ENCODE peak calls at places on chromosome 16, in nine cellular contexts. One of them, this sample, is unnamed.

GRCh38 chr16:8972843-8973586 is 9.3 kb upstream of the USP7 start:
- DNase-seq in heart right ventricle: no peak
- DNase-seq in GM20000: no peak
- DNase-seq in GM23338: no peak
- DNase-seq in breast epithelium: no peak
- DNase-seq in neural crest cell: no peak
- DNase-seq in epithelial cell of esophagus: peak
- DNase-seq in left lung: no peak
- DNase-seq in activated CD8-positive, alpha-beta T cell treated with anti-CD3 and anti-CD28 coated beads for 36 hours: no peak
- DNase-seq in this sample: no peak

GRCh38 chr16:53372942-53373871 is 61.1 kb upstream of the RBL2 start:
- DNase-seq in epithelial cell of esophagus: peak
- DNase-seq in activated CD8-positive, alpha-beta T cell treated with anti-CD3 and anti-CD28 coated beads for 36 hours: peak
- DNase-seq in neural crest cell: no peak
- DNase-seq in GM20000: peak
- DNase-seq in GM23338: peak
- DNase-seq in breast epithelium: peak
- DNase-seq in heart right ventricle: peak
- DNase-seq in left lung: peak
- DNase-seq in this sample: peak

GRCh38 chr16:84583995-84584394 is 33.9 kb downstream of the COTL1 start:
- DNase-seq in GM20000: no peak
- DNase-seq in heart right ventricle: no peak
- DNase-seq in activated CD8-positive, alpha-beta T cell treated with anti-CD3 and anti-CD28 coated beads for 36 hours: no peak
- DNase-seq in epithelial cell of esophagus: no peak
- DNase-seq in GM23338: no peak
- DNase-seq in left lung: no peak
- DNase-seq in neural crest cell: no peak
- DNase-seq in breast epithelium: no peak
- DNase-seq in this sample: no peak

GRCh38 chr16:69481901-69482341 is 57.5 kb downstream of the CYB5B start:
- DNase-seq in GM20000: no peak
- DNase-seq in breast epithelium: peak
- DNase-seq in heart right ventricle: peak
- DNase-seq in neural crest cell: no peak
- DNase-seq in epithelial cell of esophagus: peak
- DNase-seq in activated CD8-positive, alpha-beta T cell treated with anti-CD3 and anti-CD28 coated beads for 36 hours: no peak
- DNase-seq in GM23338: peak
- DNase-seq in left lung: peak
- DNase-seq in this sample: peak

GRCh38 chr16:31876955-31877828 is 3.6 kb downstream of the ZNF267 start:
- DNase-seq in heart right ventricle: no peak
- DNase-seq in breast epithelium: no peak
- DNase-seq in GM20000: peak
- DNase-seq in neural crest cell: no peak
- DNase-seq in epithelial cell of esophagus: peak
- DNase-seq in activated CD8-positive, alpha-beta T cell treated with anti-CD3 and anti-CD28 coated beads for 36 hours: peak
- DNase-seq in left lung: no peak
- DNase-seq in GM23338: no peak
- DNase-seq in this sample: no peak

GRCh38 chr16:4328580-4329353 is 12.9 kb downstream of the GLIS2 start:
- DNase-seq in left lung: no peak
- DNase-seq in epithelial cell of esophagus: no peak
- DNase-seq in breast epithelium: no peak
- DNase-seq in GM23338: no peak
- DNase-seq in neural crest cell: no peak
- DNase-seq in heart right ventricle: no peak
- DNase-seq in activated CD8-positive, alpha-beta T cell treated with anti-CD3 and anti-CD28 coated beads for 36 hours: no peak
- DNase-seq in GM20000: no peak
- DNase-seq in this sample: no peak

GRCh38 chr16:11254913-11255736 is 879 bp downstream of the SOCS1 start:
- DNase-seq in breast epithelium: peak
- DNase-seq in left lung: peak
- DNase-seq in neural crest cell: peak
- DNase-seq in heart right ventricle: no peak
- DNase-seq in GM20000: peak
- DNase-seq in activated CD8-positive, alpha-beta T cell treated with anti-CD3 and anti-CD28 coated beads for 36 hours: peak
- DNase-seq in epithelial cell of esophagus: peak
- DNase-seq in GM23338: no peak
- DNase-seq in this sample: peak

GRCh38 chr16:23905027-23905426 is 69.2 kb downstream of the PRKCB start:
- DNase-seq in neural crest cell: no peak
- DNase-seq in GM23338: peak
- DNase-seq in left lung: peak
- DNase-seq in activated CD8-positive, alpha-beta T cell treated with anti-CD3 and anti-CD28 coated beads for 36 hours: no peak
- DNase-seq in GM20000: no peak
- DNase-seq in heart right ventricle: no peak
- DNase-seq in breast epithelium: no peak
- DNase-seq in epithelial cell of esophagus: peak
- DNase-seq in this sample: peak

GRCh38 chr16:69326172-69326873 is 4.1 kb downstream of the PDF start:
- DNase-seq in heart right ventricle: no peak
- DNase-seq in GM23338: no peak
- DNase-seq in epithelial cell of esophagus: no peak
- DNase-seq in neural crest cell: no peak
- DNase-seq in activated CD8-positive, alpha-beta T cell treated with anti-CD3 and anti-CD28 coated beads for 36 hours: no peak
- DNase-seq in GM20000: no peak
- DNase-seq in left lung: no peak
- DNase-seq in breast epithelium: no peak
- DNase-seq in this sample: no peak

GRCh38 chr16:12341423-12341822 is 364.9 kb downstream of the SNX29 start:
- DNase-seq in heart right ventricle: no peak
- DNase-seq in activated CD8-positive, alpha-beta T cell treated with anti-CD3 and anti-CD28 coated beads for 36 hours: no peak
- DNase-seq in GM23338: no peak
- DNase-seq in breast epithelium: no peak
- DNase-seq in GM20000: no peak
- DNase-seq in neural crest cell: no peak
- DNase-seq in left lung: no peak
- DNase-seq in epithelial cell of esophagus: peak
- DNase-seq in this sample: no peak

GRCh38 chr16:31008154-31008950 is 2.1 kb downstream of the STX1B start:
- DNase-seq in neural crest cell: no peak
- DNase-seq in GM23338: no peak
- DNase-seq in GM20000: no peak
- DNase-seq in activated CD8-positive, alpha-beta T cell treated with anti-CD3 and anti-CD28 coated beads for 36 hours: no peak
- DNase-seq in breast epithelium: no peak
- DNase-seq in epithelial cell of esophagus: peak
- DNase-seq in heart right ventricle: no peak
- DNase-seq in left lung: no peak
- DNase-seq in this sample: no peak

GRCh38 chr16:53962041-53962440 is 258.1 kb downstream of the FTO start:
- DNase-seq in activated CD8-positive, alpha-beta T cell treated with anti-CD3 and anti-CD28 coated beads for 36 hours: no peak
- DNase-seq in neural crest cell: no peak
- DNase-seq in left lung: no peak
- DNase-seq in GM23338: no peak
- DNase-seq in epithelial cell of esophagus: no peak
- DNase-seq in heart right ventricle: no peak
- DNase-seq in GM20000: no peak
- DNase-seq in breast epithelium: no peak
- DNase-seq in this sample: no peak

GRCh38 chr16:15033309-15033707 is 22.6 kb downstream of the NTAN1 start:
- DNase-seq in breast epithelium: no peak
- DNase-seq in activated CD8-positive, alpha-beta T cell treated with anti-CD3 and anti-CD28 coated beads for 36 hours: no peak
- DNase-seq in GM23338: no peak
- DNase-seq in heart right ventricle: peak
- DNase-seq in GM20000: no peak
- DNase-seq in epithelial cell of esophagus: no peak
- DNase-seq in left lung: no peak
- DNase-seq in neural crest cell: no peak
- DNase-seq in this sample: no peak

GRCh38 chr16:29007865-29008593 is 23.2 kb downstream of the LAT start:
- DNase-seq in breast epithelium: no peak
- DNase-seq in epithelial cell of esophagus: peak
- DNase-seq in left lung: no peak
- DNase-seq in heart right ventricle: no peak
- DNase-seq in activated CD8-positive, alpha-beta T cell treated with anti-CD3 and anti-CD28 coated beads for 36 hours: peak
- DNase-seq in GM20000: no peak
- DNase-seq in GM23338: no peak
- DNase-seq in neural crest cell: no peak
- DNase-seq in this sample: no peak

GRCh38 chr16:19688396-19689024 is 29.5 kb downstream of the KNOP1 start:
- DNase-seq in GM20000: no peak
- DNase-seq in epithelial cell of esophagus: no peak
- DNase-seq in breast epithelium: no peak
- DNase-seq in GM23338: no peak
- DNase-seq in neural crest cell: no peak
- DNase-seq in heart right ventricle: no peak
- DNase-seq in activated CD8-positive, alpha-beta T cell treated with anti-CD3 and anti-CD28 coated beads for 36 hours: no peak
- DNase-seq in left lung: no peak
- DNase-seq in this sample: no peak

GRCh38 chr16:69344171-69344570 is 4.6 kb downstream of the NIP7 start:
- DNase-seq in activated CD8-positive, alpha-beta T cell treated with anti-CD3 and anti-CD28 coated beads for 36 hours: no peak
- DNase-seq in left lung: no peak
- DNase-seq in heart right ventricle: no peak
- DNase-seq in epithelial cell of esophagus: no peak
- DNase-seq in GM23338: no peak
- DNase-seq in neural crest cell: no peak
- DNase-seq in breast epithelium: no peak
- DNase-seq in GM20000: no peak
- DNase-seq in this sample: no peak

GRCh38 chr16:1429026-1429425 is 1.9 kb upstream of the PERCC1 start:
- DNase-seq in GM23338: no peak
- DNase-seq in breast epithelium: no peak
- DNase-seq in left lung: no peak
- DNase-seq in heart right ventricle: no peak
- DNase-seq in GM20000: no peak
- DNase-seq in activated CD8-positive, alpha-beta T cell treated with anti-CD3 and anti-CD28 coated beads for 36 hours: no peak
- DNase-seq in epithelial cell of esophagus: no peak
- DNase-seq in neural crest cell: no peak
- DNase-seq in this sample: no peak

GRCh38 chr16:1429631-1430030 is 1.2 kb upstream of the PERCC1 start:
- DNase-seq in breast epithelium: no peak
- DNase-seq in GM23338: no peak
- DNase-seq in GM20000: no peak
- DNase-seq in neural crest cell: no peak
- DNase-seq in heart right ventricle: no peak
- DNase-seq in activated CD8-positive, alpha-beta T cell treated with anti-CD3 and anti-CD28 coated beads for 36 hours: no peak
- DNase-seq in left lung: no peak
- DNase-seq in epithelial cell of esophagus: no peak
- DNase-seq in this sample: no peak

GRCh38 chr16:1426734-1427451 is 4.0 kb upstream of the PERCC1 start:
- DNase-seq in epithelial cell of esophagus: no peak
- DNase-seq in heart right ventricle: no peak
- DNase-seq in breast epithelium: no peak
- DNase-seq in neural crest cell: no peak
- DNase-seq in activated CD8-positive, alpha-beta T cell treated with anti-CD3 and anti-CD28 coated beads for 36 hours: no peak
- DNase-seq in GM20000: no peak
- DNase-seq in GM23338: peak
- DNase-seq in left lung: no peak
- DNase-seq in this sample: no peak

GRCh38 chr16:1427473-1428461 is 3.1 kb upstream of the PERCC1 start:
- DNase-seq in epithelial cell of esophagus: no peak
- DNase-seq in activated CD8-positive, alpha-beta T cell treated with anti-CD3 and anti-CD28 coated beads for 36 hours: no peak
- DNase-seq in left lung: no peak
- DNase-seq in GM23338: no peak
- DNase-seq in breast epithelium: no peak
- DNase-seq in GM20000: no peak
- DNase-seq in neural crest cell: no peak
- DNase-seq in heart right ventricle: no peak
- DNase-seq in this sample: no peak

GRCh38 chr16:1428511-1428910 is 2.4 kb upstream of the PERCC1 start:
- DNase-seq in GM20000: no peak
- DNase-seq in left lung: no peak
- DNase-seq in breast epithelium: peak
- DNase-seq in GM23338: peak
- DNase-seq in activated CD8-positive, alpha-beta T cell treated with anti-CD3 and anti-CD28 coated beads for 36 hours: peak
- DNase-seq in heart right ventricle: no peak
- DNase-seq in neural crest cell: no peak
- DNase-seq in epithelial cell of esophagus: no peak
- DNase-seq in this sample: no peak
- TF ChIP-seq CTCF in GM20000: no peak
- TF ChIP-seq CTCF in left lung: no peak
- TF ChIP-seq CTCF in breast epithelium: no peak
- TF ChIP-seq CTCF in GM23338: peak
- TF ChIP-seq CTCF in activated CD8-positive, alpha-beta T cell treated with anti-CD3 and anti-CD28 coated beads for 36 hours: peak
- TF ChIP-seq CTCF in heart right ventricle: peak
- TF ChIP-seq CTCF in neural crest cell: no peak
- TF ChIP-seq CTCF in epithelial cell of esophagus: peak
- TF ChIP-seq CTCF in this sample: no peak

DNA sequence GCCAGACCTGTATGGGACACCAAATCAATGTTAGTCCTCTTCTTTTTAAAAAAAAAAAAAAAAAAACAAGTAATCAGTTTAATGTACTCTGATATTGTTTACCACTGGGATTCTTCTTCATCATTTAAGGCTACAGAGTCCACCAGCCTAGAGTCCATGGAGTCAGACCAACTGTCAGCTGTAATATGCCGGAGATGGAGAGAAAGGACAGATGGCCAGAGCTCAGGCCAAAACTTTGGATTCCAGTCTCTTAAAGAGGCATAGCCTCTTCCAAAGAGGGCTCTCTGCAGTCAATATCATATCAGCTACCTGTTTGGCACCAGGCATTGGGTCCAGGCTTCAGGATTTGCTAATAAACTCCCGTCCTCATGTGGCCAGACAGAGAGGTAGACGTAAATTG is 469.6 kb upstream of the HSBP1 start:
- DNase-seq in activated CD8-positive, alpha-beta T cell treated with anti-CD3 and anti-CD28 coated beads for 36 hours: no peak
- DNase-seq in breast epithelium: no peak
- DNase-seq in neural crest cell: no peak
- DNase-seq in left lung: no peak
- DNase-seq in GM23338: no peak
- DNase-seq in epithelial cell of esophagus: no peak
- DNase-seq in GM20000: no peak
- DNase-seq in heart right ventricle: no peak
- DNase-seq in this sample: no peak
- TF ChIP-seq CTCF in activated CD8-positive, alpha-beta T cell treated with anti-CD3 and anti-CD28 coated beads for 36 hours: no peak
- TF ChIP-seq CTCF in breast epithelium: no peak
- TF ChIP-seq CTCF in neural crest cell: no peak
- TF ChIP-seq CTCF in left lung: no peak
- TF ChIP-seq CTCF in GM23338: no peak
- TF ChIP-seq CTCF in epithelial cell of esophagus: no peak
- TF ChIP-seq CTCF in GM20000: no peak
- TF ChIP-seq CTCF in heart right ventricle: no peak
- TF ChIP-seq CTCF in this sample: no peak

GRCh38 chr16:66273644-66274334 is 92.7 kb upstream of the CDH5 start:
- DNase-seq in left lung: no peak
- DNase-seq in GM20000: no peak
- DNase-seq in neural crest cell: no peak
- DNase-seq in heart right ventricle: no peak
- DNase-seq in activated CD8-positive, alpha-beta T cell treated with anti-CD3 and anti-CD28 coated beads for 36 hours: no peak
- DNase-seq in GM23338: peak
- DNase-seq in epithelial cell of esophagus: peak
- DNase-seq in breast epithelium: no peak
- DNase-seq in this sample: no peak
- TF ChIP-seq CTCF in left lung: no peak
- TF ChIP-seq CTCF in GM20000: no peak
- TF ChIP-seq CTCF in neural crest cell: peak
- TF ChIP-seq CTCF in heart right ventricle: no peak
- TF ChIP-seq CTCF in activated CD8-positive, alpha-beta T cell treated with anti-CD3 and anti-CD28 coated beads for 36 hours: no peak
- TF ChIP-seq CTCF in GM23338: peak
- TF ChIP-seq CTCF in epithelial cell of esophagus: no peak
- TF ChIP-seq CTCF in breast epithelium: no peak
- TF ChIP-seq CTCF in this sample: no peak

DNA sequence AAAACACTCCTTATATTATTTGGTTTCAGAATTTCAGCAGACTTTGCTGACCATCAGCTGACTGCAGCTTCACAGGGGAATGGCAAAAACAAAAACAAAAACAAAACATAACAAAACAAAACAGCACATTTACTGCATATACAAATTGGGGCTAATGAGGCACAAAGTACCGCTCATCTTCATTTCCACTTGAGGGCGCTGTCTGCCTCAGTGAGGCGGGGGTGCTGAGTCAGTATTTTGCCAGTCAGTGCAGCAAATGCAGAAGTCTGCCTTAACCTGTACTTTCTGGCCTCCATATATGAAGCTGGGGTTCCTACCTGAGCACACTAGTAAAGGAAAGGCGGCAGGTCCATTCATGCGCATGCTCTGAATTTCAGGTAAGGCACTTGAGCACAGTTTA is 13.5 kb upstream of the DYNLRB2 start:
- DNase-seq in epithelial cell of esophagus: peak
- DNase-seq in GM20000: peak
- DNase-seq in breast epithelium: no peak
- DNase-seq in GM23338: peak
- DNase-seq in left lung: no peak
- DNase-seq in neural crest cell: no peak
- DNase-seq in activated CD8-positive, alpha-beta T cell treated with anti-CD3 and anti-CD28 coated beads for 36 hours: peak
- DNase-seq in heart right ventricle: no peak
- DNase-seq in this sample: no peak
- TF ChIP-seq CTCF in epithelial cell of esophagus: peak
- TF ChIP-seq CTCF in GM20000: peak
- TF ChIP-seq CTCF in breast epithelium: no peak
- TF ChIP-seq CTCF in GM23338: peak
- TF ChIP-seq CTCF in left lung: peak
- TF ChIP-seq CTCF in neural crest cell: peak
- TF ChIP-seq CTCF in activated CD8-positive, alpha-beta T cell treated with anti-CD3 and anti-CD28 coated beads for 36 hours: peak
- TF ChIP-seq CTCF in heart right ventricle: no peak
- TF ChIP-seq CTCF in this sample: peak